ENCODE peak calls at places on chromosomes 4 and X, in four cellular contexts. M is hepatocyte, X is upper lobe of right lung, D is substantia nigra. Y is an unnamed sample.

GRCh38 chrX:53281321-53281822 is at the start of gene IQSEC2:
- DNase-seq in D (peak; percentile 80), X (peak; percentile 91), M (peak; percentile 80), Y (peak; percentile 94)

GRCh38 chr4:7374571-7374970 is 60.2 kb downstream of the PSAPL1 start:
- DNase-seq in M (no peak), X (no peak), D (no peak), Y (no peak)

GRCh38 chrX:24245201-24245600 is 68.7 kb downstream of the SUPT20HL2 start:
- DNase-seq in M (peak; percentile 61), D (no peak), X (no peak), Y (no peak)

GRCh38 chrX:122739770-122740169 is 444.3 kb upstream of the GRIA3 start:
- DNase-seq in M (peak; percentile 8), D (no peak), X (no peak), Y (no peak)

GRCh38 chr4:129978315-129978714 is 882.4 kb downstream of the C4orf33 start:
- DNase-seq in M (no peak), D (no peak), X (no peak), Y (no peak)

GRCh38 chr4:184310171-184310567 is 92.5 kb upstream of the ENPP6 start:
- DNase-seq in D (no peak), M (no peak), X (no peak), Y (no peak)

GRCh38 chr4:158094413-158095110 is 78.3 kb downstream of the GASK1B start:
- DNase-seq in D (no peak), X (no peak), M (peak; percentile 58), Y (no peak)

GRCh38 chr4:43709443-43709842 is 739.2 kb downstream of the KCTD8 start:
- DNase-seq in D (no peak), M (no peak), X (no peak), Y (no peak)

GRCh38 chr4:19540859-19541258 is 710.8 kb upstream of the SLIT2 start:
- DNase-seq in X (no peak), D (no peak), M (no peak), Y (no peak)

GRCh38 chr4:72313121-72313520 is 255.9 kb downstream of the ADAMTS3 start:
- DNase-seq in M (no peak), D (no peak), X (no peak), Y (no peak)

GRCh38 chrX:151488677-151489076 is 74.8 kb upstream of the PASD1 start:
- DNase-seq in D (peak; percentile 9), X (no peak), M (no peak), Y (no peak)

GRCh38 chr4:152780267-152780811 is 585 bp downstream of the ARFIP1 start:
- DNase-seq in D (no peak), M (peak; percentile 40), X (no peak), Y (no peak)

GRCh38 chrX:85504381-85504780 is 124.9 kb upstream of the POF1B start:
- DNase-seq in D (no peak), X (no peak), M (no peak), Y (no peak)